ENCODE peak calls at places on chromosomes 3 and 15, in six cellular contexts. One of them, this sample, is unnamed.

GRCh38 chr15:33086500-33087141 is 107.9 kb downstream of the FMN1 start:
- DNase-seq in psoas muscle: no peak
- DNase-seq in endothelial cell: no peak
- DNase-seq in activated CD8-positive, alpha-beta T cell treated with anti-CD3 and anti-CD28 coated beads for 36 hours: no peak
- DNase-seq in cardiac fibroblast: peak
- DNase-seq in AG04449: no peak
- DNase-seq in this sample: peak

GRCh38 chr3:137105277-137105977 is 147.6 kb downstream of the IL20RB start:
- DNase-seq in psoas muscle: no peak
- DNase-seq in endothelial cell: peak
- DNase-seq in activated CD8-positive, alpha-beta T cell treated with anti-CD3 and anti-CD28 coated beads for 36 hours: peak
- DNase-seq in cardiac fibroblast: peak
- DNase-seq in AG04449: no peak
- DNase-seq in this sample: peak

GRCh38 chr3:102353804-102354203 is 81.0 kb upstream of the ZPLD1 start:
- DNase-seq in psoas muscle: no peak
- DNase-seq in endothelial cell: no peak
- DNase-seq in activated CD8-positive, alpha-beta T cell treated with anti-CD3 and anti-CD28 coated beads for 36 hours: no peak
- DNase-seq in cardiac fibroblast: no peak
- DNase-seq in AG04449: no peak
- DNase-seq in this sample: no peak

GRCh38 chr15:52466716-52467115 is 62.0 kb downstream of the MYO5A start:
- DNase-seq in psoas muscle: no peak
- DNase-seq in endothelial cell: no peak
- DNase-seq in activated CD8-positive, alpha-beta T cell treated with anti-CD3 and anti-CD28 coated beads for 36 hours: no peak
- DNase-seq in cardiac fibroblast: no peak
- DNase-seq in AG04449: no peak
- DNase-seq in this sample: no peak

GRCh38 chr15:77282333-77282732 is 137.6 kb downstream of the PEAK1 start:
- DNase-seq in psoas muscle: no peak
- DNase-seq in endothelial cell: no peak
- DNase-seq in activated CD8-positive, alpha-beta T cell treated with anti-CD3 and anti-CD28 coated beads for 36 hours: no peak
- DNase-seq in cardiac fibroblast: peak
- DNase-seq in AG04449: peak
- DNase-seq in this sample: no peak

GRCh38 chr15:77160562-77161481 is 89.9 kb upstream of the TSPAN3 start:
- DNase-seq in psoas muscle: no peak
- DNase-seq in endothelial cell: no peak
- DNase-seq in activated CD8-positive, alpha-beta T cell treated with anti-CD3 and anti-CD28 coated beads for 36 hours: no peak
- DNase-seq in cardiac fibroblast: peak
- DNase-seq in AG04449: no peak
- DNase-seq in this sample: no peak

GRCh38 chr3:35602395-35602936 is 36.9 kb upstream of the ARPP21 start:
- DNase-seq in psoas muscle: no peak
- DNase-seq in endothelial cell: no peak
- DNase-seq in activated CD8-positive, alpha-beta T cell treated with anti-CD3 and anti-CD28 coated beads for 36 hours: no peak
- DNase-seq in cardiac fibroblast: no peak
- DNase-seq in AG04449: no peak
- DNase-seq in this sample: no peak

GRCh38 chr3:124883766-124884473 is 3.2 kb downstream of the ITGB5 start:
- DNase-seq in psoas muscle: no peak
- DNase-seq in endothelial cell: no peak
- DNase-seq in activated CD8-positive, alpha-beta T cell treated with anti-CD3 and anti-CD28 coated beads for 36 hours: no peak
- DNase-seq in cardiac fibroblast: no peak
- DNase-seq in AG04449: no peak
- DNase-seq in this sample: no peak

GRCh38 chr3:122362026-122362425 is 21.0 kb downstream of the MIX23 start:
- DNase-seq in psoas muscle: no peak
- DNase-seq in endothelial cell: no peak
- DNase-seq in activated CD8-positive, alpha-beta T cell treated with anti-CD3 and anti-CD28 coated beads for 36 hours: no peak
- DNase-seq in cardiac fibroblast: no peak
- DNase-seq in AG04449: no peak
- DNase-seq in this sample: no peak

GRCh38 chr3:115448856-115449255 is 174.5 kb upstream of the GAP43 start:
- DNase-seq in psoas muscle: no peak
- DNase-seq in endothelial cell: no peak
- DNase-seq in activated CD8-positive, alpha-beta T cell treated with anti-CD3 and anti-CD28 coated beads for 36 hours: no peak
- DNase-seq in cardiac fibroblast: peak
- DNase-seq in AG04449: no peak
- DNase-seq in this sample: no peak

GRCh38 chr3:14834807-14835466 is 16.2 kb downstream of the FGD5 start:
- DNase-seq in psoas muscle: no peak
- DNase-seq in endothelial cell: no peak
- DNase-seq in activated CD8-positive, alpha-beta T cell treated with anti-CD3 and anti-CD28 coated beads for 36 hours: no peak
- DNase-seq in cardiac fibroblast: no peak
- DNase-seq in AG04449: no peak
- DNase-seq in this sample: no peak

GRCh38 chr15:95609096-95609495 is 721.4 kb upstream of the NR2F2 start:
- DNase-seq in psoas muscle: no peak
- DNase-seq in endothelial cell: no peak
- DNase-seq in activated CD8-positive, alpha-beta T cell treated with anti-CD3 and anti-CD28 coated beads for 36 hours: no peak
- DNase-seq in cardiac fibroblast: peak
- DNase-seq in AG04449: no peak
- DNase-seq in this sample: no peak

GRCh38 chr3:61830111-61830400 is 268.7 kb downstream of the PTPRG start:
- DNase-seq in psoas muscle: no peak
- DNase-seq in endothelial cell: no peak
- DNase-seq in activated CD8-positive, alpha-beta T cell treated with anti-CD3 and anti-CD28 coated beads for 36 hours: no peak
- DNase-seq in cardiac fibroblast: peak
- DNase-seq in AG04449: no peak
- DNase-seq in this sample: no peak

GRCh38 chr3:160886421-160886820 is 130.4 kb downstream of the PPM1L start:
- DNase-seq in psoas muscle: no peak
- DNase-seq in endothelial cell: no peak
- DNase-seq in activated CD8-positive, alpha-beta T cell treated with anti-CD3 and anti-CD28 coated beads for 36 hours: no peak
- DNase-seq in cardiac fibroblast: no peak
- DNase-seq in AG04449: no peak
- DNase-seq in this sample: peak

GRCh38 chr15:92429378-92430066 is 35.8 kb downstream of the ST8SIA2 start:
- DNase-seq in psoas muscle: no peak
- DNase-seq in endothelial cell: no peak
- DNase-seq in activated CD8-positive, alpha-beta T cell treated with anti-CD3 and anti-CD28 coated beads for 36 hours: no peak
- DNase-seq in cardiac fibroblast: peak
- DNase-seq in AG04449: peak
- DNase-seq in this sample: no peak

GRCh38 chr15:51191766-51192165 is 97.1 kb upstream of the TNFAIP8L3 start:
- DNase-seq in psoas muscle: no peak
- DNase-seq in endothelial cell: no peak
- DNase-seq in activated CD8-positive, alpha-beta T cell treated with anti-CD3 and anti-CD28 coated beads for 36 hours: no peak
- DNase-seq in cardiac fibroblast: no peak
- DNase-seq in AG04449: no peak
- DNase-seq in this sample: no peak

GRCh38 chr15:71133734-71134464 is 18.6 kb downstream of the THSD4 start:
- DNase-seq in psoas muscle: no peak
- DNase-seq in endothelial cell: no peak
- DNase-seq in activated CD8-positive, alpha-beta T cell treated with anti-CD3 and anti-CD28 coated beads for 36 hours: no peak
- DNase-seq in cardiac fibroblast: no peak
- DNase-seq in AG04449: no peak
- DNase-seq in this sample: no peak

GRCh38 chr15:34987623-34987981 is 485 bp downstream of the ZNF770 start:
- DNase-seq in psoas muscle: no peak
- DNase-seq in endothelial cell: no peak
- DNase-seq in activated CD8-positive, alpha-beta T cell treated with anti-CD3 and anti-CD28 coated beads for 36 hours: no peak
- DNase-seq in cardiac fibroblast: no peak
- DNase-seq in AG04449: no peak
- DNase-seq in this sample: no peak

GRCh38 chr3:39147711-39148115 is 5.7 kb downstream of the CSRNP1 start:
- DNase-seq in psoas muscle: no peak
- DNase-seq in endothelial cell: peak
- DNase-seq in activated CD8-positive, alpha-beta T cell treated with anti-CD3 and anti-CD28 coated beads for 36 hours: peak
- DNase-seq in cardiac fibroblast: peak
- DNase-seq in AG04449: no peak
- DNase-seq in this sample: no peak

DNA sequence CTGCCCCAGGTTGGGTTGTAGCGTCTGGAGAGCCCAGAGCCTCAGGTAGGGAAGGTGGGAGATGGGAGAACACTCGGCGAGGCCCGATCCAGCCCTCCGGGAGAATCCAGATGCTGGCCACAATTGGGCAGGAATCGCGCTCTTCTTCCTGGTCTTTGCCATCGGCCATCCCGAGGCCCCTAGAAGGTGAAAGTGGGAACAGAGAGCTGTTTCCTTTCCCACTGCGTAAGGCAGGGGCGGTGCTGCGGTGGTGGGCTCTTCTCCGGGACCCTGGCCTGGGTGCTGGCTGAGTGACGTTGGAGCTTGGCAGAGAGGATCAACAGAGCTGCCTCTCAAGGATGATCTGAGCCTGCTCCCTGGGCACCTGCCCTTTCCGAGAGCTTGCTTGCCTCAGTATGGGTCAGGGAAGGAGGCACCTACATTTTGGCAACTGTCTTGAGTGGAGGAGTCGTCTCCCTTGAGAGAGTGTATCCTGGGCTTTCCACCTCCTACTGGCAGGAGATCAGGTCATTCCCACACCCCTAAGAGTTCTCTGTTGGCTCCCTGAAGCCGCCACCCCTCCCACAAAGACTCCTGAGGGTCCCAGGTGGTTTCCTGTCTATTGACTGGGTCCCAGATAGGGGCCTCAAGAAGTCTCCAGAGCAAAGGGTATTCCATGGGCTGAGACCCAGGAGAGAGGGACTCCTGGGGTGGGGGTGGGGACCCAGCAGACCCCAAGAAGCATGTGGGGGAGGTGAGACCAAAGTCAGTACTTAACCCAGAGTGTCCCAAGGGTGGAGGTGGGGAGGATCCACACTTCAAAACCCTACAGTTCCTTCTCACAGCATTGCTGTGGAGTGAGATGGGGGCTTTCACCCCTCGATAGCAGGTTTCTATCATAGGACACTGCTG is 1.6 kb downstream of the C15orf39 start:
- DNase-seq in psoas muscle: no peak
- DNase-seq in endothelial cell: no peak
- DNase-seq in activated CD8-positive, alpha-beta T cell treated with anti-CD3 and anti-CD28 coated beads for 36 hours: peak
- DNase-seq in cardiac fibroblast: peak
- DNase-seq in AG04449: no peak
- DNase-seq in this sample: no peak
- TF ChIP-seq CTCF in psoas muscle: no peak
- TF ChIP-seq CTCF in endothelial cell: no peak
- TF ChIP-seq CTCF in activated CD8-positive, alpha-beta T cell treated with anti-CD3 and anti-CD28 coated beads for 36 hours: no peak
- TF ChIP-seq CTCF in cardiac fibroblast: no peak
- TF ChIP-seq CTCF in AG04449: no peak
- TF ChIP-seq CTCF in this sample: no peak

DNA sequence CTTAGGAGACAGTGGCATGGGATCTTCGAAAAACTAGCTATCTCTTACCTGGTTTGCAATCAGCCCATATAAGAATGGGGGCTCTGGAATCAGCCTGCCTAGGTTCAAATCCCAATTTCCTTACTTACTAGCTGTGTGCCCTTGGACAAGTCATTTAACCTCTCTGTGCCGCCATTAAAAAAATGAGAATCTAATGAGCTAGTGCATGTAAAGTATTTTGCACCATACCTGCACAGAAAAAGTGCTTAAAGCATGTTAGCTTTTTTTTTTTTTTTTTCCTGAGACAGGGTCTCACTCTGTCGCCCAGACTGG is 181.8 kb downstream of the SHQ1 start:
- DNase-seq in psoas muscle: no peak
- DNase-seq in endothelial cell: no peak
- DNase-seq in activated CD8-positive, alpha-beta T cell treated with anti-CD3 and anti-CD28 coated beads for 36 hours: no peak
- DNase-seq in cardiac fibroblast: no peak
- DNase-seq in AG04449: no peak
- DNase-seq in this sample: no peak
- TF ChIP-seq CTCF in psoas muscle: no peak
- TF ChIP-seq CTCF in endothelial cell: no peak
- TF ChIP-seq CTCF in activated CD8-positive, alpha-beta T cell treated with anti-CD3 and anti-CD28 coated beads for 36 hours: peak
- TF ChIP-seq CTCF in cardiac fibroblast: no peak
- TF ChIP-seq CTCF in AG04449: no peak
- TF ChIP-seq CTCF in this sample: no peak

GRCh38 chr15:70098170-70098460 is 398 bp upstream of the TLE3 start:
- DNase-seq in psoas muscle: no peak
- DNase-seq in endothelial cell: no peak
- DNase-seq in activated CD8-positive, alpha-beta T cell treated with anti-CD3 and anti-CD28 coated beads for 36 hours: peak
- DNase-seq in cardiac fibroblast: no peak
- DNase-seq in AG04449: no peak
- DNase-seq in this sample: no peak
- TF ChIP-seq CTCF in psoas muscle: no peak
- TF ChIP-seq CTCF in endothelial cell: no peak
- TF ChIP-seq CTCF in activated CD8-positive, alpha-beta T cell treated with anti-CD3 and anti-CD28 coated beads for 36 hours: peak
- TF ChIP-seq CTCF in cardiac fibroblast: no peak
- TF ChIP-seq CTCF in AG04449: no peak
- TF ChIP-seq CTCF in this sample: no peak

GRCh38 chr3:37987315-37987697 is 3.3 kb upstream of the VILL start:
- DNase-seq in psoas muscle: no peak
- DNase-seq in endothelial cell: no peak
- DNase-seq in activated CD8-positive, alpha-beta T cell treated with anti-CD3 and anti-CD28 coated beads for 36 hours: no peak
- DNase-seq in cardiac fibroblast: no peak
- DNase-seq in AG04449: no peak
- DNase-seq in this sample: no peak

GRCh38 chr3:37984051-37984450 is 6.5 kb upstream of the VILL start:
- DNase-seq in psoas muscle: no peak
- DNase-seq in endothelial cell: no peak
- DNase-seq in activated CD8-positive, alpha-beta T cell treated with anti-CD3 and anti-CD28 coated beads for 36 hours: no peak
- DNase-seq in cardiac fibroblast: no peak
- DNase-seq in AG04449: no peak
- DNase-seq in this sample: no peak

GRCh38 chr3:37986479-37987314 is 3.9 kb upstream of the VILL start:
- DNase-seq in psoas muscle: no peak
- DNase-seq in endothelial cell: peak
- DNase-seq in activated CD8-positive, alpha-beta T cell treated with anti-CD3 and anti-CD28 coated beads for 36 hours: no peak
- DNase-seq in cardiac fibroblast: no peak
- DNase-seq in AG04449: no peak
- DNase-seq in this sample: no peak

GRCh38 chr3:37984596-37984995 is 6.0 kb upstream of the VILL start:
- DNase-seq in psoas muscle: no peak
- DNase-seq in endothelial cell: no peak
- DNase-seq in activated CD8-positive, alpha-beta T cell treated with anti-CD3 and anti-CD28 coated beads for 36 hours: no peak
- DNase-seq in cardiac fibroblast: no peak
- DNase-seq in AG04449: no peak
- DNase-seq in this sample: no peak

GRCh38 chr3:37985637-37986320 is 4.8 kb upstream of the VILL start:
- DNase-seq in psoas muscle: no peak
- DNase-seq in endothelial cell: no peak
- DNase-seq in activated CD8-positive, alpha-beta T cell treated with anti-CD3 and anti-CD28 coated beads for 36 hours: no peak
- DNase-seq in cardiac fibroblast: peak
- DNase-seq in AG04449: no peak
- DNase-seq in this sample: no peak
- TF ChIP-seq CTCF in psoas muscle: no peak
- TF ChIP-seq CTCF in endothelial cell: no peak
- TF ChIP-seq CTCF in activated CD8-positive, alpha-beta T cell treated with anti-CD3 and anti-CD28 coated beads for 36 hours: no peak
- TF ChIP-seq CTCF in cardiac fibroblast: no peak
- TF ChIP-seq CTCF in AG04449: no peak
- TF ChIP-seq CTCF in this sample: no peak

DNA sequence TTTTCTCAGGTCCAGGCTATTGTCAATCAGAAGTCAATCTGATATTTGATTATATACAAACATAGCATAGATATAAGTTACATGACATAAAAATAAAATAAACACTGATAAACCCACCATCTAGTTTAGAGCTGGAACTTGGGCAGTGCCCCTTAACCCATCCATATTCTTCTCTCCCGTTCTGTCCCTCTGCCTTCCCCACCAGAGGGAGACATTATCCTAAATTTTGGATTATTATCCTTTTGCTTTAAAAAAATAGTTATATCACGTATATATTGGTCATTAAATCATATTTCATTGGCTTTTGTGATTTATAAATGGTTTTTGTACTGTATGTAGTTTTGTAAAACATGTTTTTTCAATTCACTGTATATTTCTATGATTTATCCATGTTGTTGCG is 107.9 kb downstream of the GMPS start:
- DNase-seq in psoas muscle: no peak
- DNase-seq in endothelial cell: no peak
- DNase-seq in activated CD8-positive, alpha-beta T cell treated with anti-CD3 and anti-CD28 coated beads for 36 hours: no peak
- DNase-seq in cardiac fibroblast: no peak
- DNase-seq in AG04449: no peak
- DNase-seq in this sample: no peak
- TF ChIP-seq CTCF in psoas muscle: no peak
- TF ChIP-seq CTCF in endothelial cell: no peak
- TF ChIP-seq CTCF in activated CD8-positive, alpha-beta T cell treated with anti-CD3 and anti-CD28 coated beads for 36 hours: no peak
- TF ChIP-seq CTCF in cardiac fibroblast: peak
- TF ChIP-seq CTCF in AG04449: peak
- TF ChIP-seq CTCF in this sample: no peak

GRCh38 chr3:58171126-58171525 is 39.6 kb downstream of the DNASE1L3 start:
- DNase-seq in psoas muscle: no peak
- DNase-seq in endothelial cell: no peak
- DNase-seq in activated CD8-positive, alpha-beta T cell treated with anti-CD3 and anti-CD28 coated beads for 36 hours: no peak
- DNase-seq in cardiac fibroblast: no peak
- DNase-seq in AG04449: no peak
- DNase-seq in this sample: no peak
- TF ChIP-seq CTCF in psoas muscle: no peak
- TF ChIP-seq CTCF in endothelial cell: no peak
- TF ChIP-seq CTCF in activated CD8-positive, alpha-beta T cell treated with anti-CD3 and anti-CD28 coated beads for 36 hours: no peak
- TF ChIP-seq CTCF in cardiac fibroblast: no peak
- TF ChIP-seq CTCF in AG04449: no peak
- TF ChIP-seq CTCF in this sample: no peak